ENCODE peak calls at places on chromosomes 6 and 20, in five cellular contexts. One of them, this sample, is unnamed.

GRCh38 chr20:32168184-32168910 is 39.2 kb downstream of the PLAGL2 start:
- DNase-seq in tibial artery: peak; percentile 17
- DNase-seq in right lobe of liver: no peak
- DNase-seq in fibroblast of mammary gland: peak; percentile 57
- DNase-seq in GM12864: no peak
- DNase-seq in this sample: no peak

GRCh38 chr20:17619351-17620093 is 49.6 kb downstream of the DSTN start:
- DNase-seq in fibroblast of mammary gland: no peak
- DNase-seq in right lobe of liver: no peak
- DNase-seq in tibial artery: peak; percentile 22
- DNase-seq in GM12864: no peak
- DNase-seq in this sample: no peak

GRCh38 chr6:141830530-141830929 is 302.2 kb upstream of the GJE1 start:
- DNase-seq in fibroblast of mammary gland: no peak
- DNase-seq in tibial artery: no peak
- DNase-seq in right lobe of liver: no peak
- DNase-seq in GM12864: no peak
- DNase-seq in this sample: no peak

GRCh38 chr6:43271103-43271815 is 26.8 kb upstream of the SLC22A7 start:
- DNase-seq in fibroblast of mammary gland: no peak
- DNase-seq in GM12864: no peak
- DNase-seq in right lobe of liver: peak; percentile 53
- DNase-seq in tibial artery: no peak
- DNase-seq in this sample: no peak

GRCh38 chr6:33672808-33673207 is 38.7 kb downstream of the UQCC2 start:
- DNase-seq in fibroblast of mammary gland: peak; percentile 97
- DNase-seq in tibial artery: peak; percentile 95
- DNase-seq in GM12864: no peak
- DNase-seq in right lobe of liver: peak; percentile 56
- DNase-seq in this sample: no peak

GRCh38 chr6:56420296-56420695 is 172.9 kb upstream of the COL21A1 start:
- DNase-seq in right lobe of liver: no peak
- DNase-seq in fibroblast of mammary gland: peak; percentile 12
- DNase-seq in GM12864: no peak
- DNase-seq in tibial artery: no peak
- DNase-seq in this sample: no peak

GRCh38 chr6:57276946-57277345 is 40.5 kb upstream of the PRIM2 start:
- DNase-seq in GM12864: no peak
- DNase-seq in tibial artery: no peak
- DNase-seq in fibroblast of mammary gland: no peak
- DNase-seq in right lobe of liver: no peak
- DNase-seq in this sample: no peak

GRCh38 chr20:14612389-14612788 is 275.0 kb upstream of the FLRT3 start:
- DNase-seq in fibroblast of mammary gland: peak; percentile 57
- DNase-seq in right lobe of liver: no peak
- DNase-seq in GM12864: no peak
- DNase-seq in tibial artery: no peak
- DNase-seq in this sample: no peak

GRCh38 chr6:187252-187840 is 104.9 kb upstream of the DUSP22 start:
- DNase-seq in tibial artery: no peak
- DNase-seq in right lobe of liver: no peak
- DNase-seq in fibroblast of mammary gland: no peak
- DNase-seq in GM12864: no peak
- DNase-seq in this sample: no peak

GRCh38 chr20:37328149-37328945 is 17.6 kb upstream of the SRC start:
- DNase-seq in fibroblast of mammary gland: no peak
- DNase-seq in GM12864: no peak
- DNase-seq in tibial artery: no peak
- DNase-seq in right lobe of liver: no peak
- DNase-seq in this sample: no peak
- H3K4me3 ChIP-seq in fibroblast of mammary gland: no peak overlapping the region
- H3K4me3 ChIP-seq in GM12864: no peak overlapping the region
- H3K4me3 ChIP-seq in tibial artery: no peak overlapping the region
- H3K4me3 ChIP-seq in right lobe of liver: no peak overlapping the region
- H3K4me3 ChIP-seq in this sample: no peak overlapping the region

DNA sequence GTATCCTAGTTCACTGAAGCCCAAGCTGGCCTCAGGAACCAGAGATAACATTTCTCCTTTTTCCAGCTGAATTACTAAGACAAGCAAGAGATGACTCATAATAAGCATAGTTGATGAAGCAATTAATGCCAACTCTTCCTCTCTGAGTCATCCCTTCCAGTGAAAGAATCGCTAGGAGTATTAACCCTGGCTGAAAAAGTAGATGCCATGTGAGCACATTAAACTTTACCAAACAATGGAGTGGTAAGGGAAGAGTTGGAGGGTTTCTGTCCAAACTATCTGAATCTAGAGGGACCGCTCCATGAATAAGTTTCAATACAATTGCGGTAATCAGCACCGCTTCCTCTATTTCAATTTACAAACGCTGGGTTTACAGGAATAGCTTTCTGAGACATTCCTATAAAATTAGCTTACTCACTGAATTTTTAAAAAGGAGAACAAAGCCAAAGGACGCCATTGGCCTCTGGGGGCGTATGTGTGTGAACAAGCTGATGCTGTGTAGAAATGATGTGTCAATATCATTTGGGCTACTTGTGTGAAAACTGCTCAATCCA is 48.3 kb downstream of the ATXN1 start:
- DNase-seq in fibroblast of mammary gland: peak; percentile 96
- DNase-seq in tibial artery: peak; percentile 57
- DNase-seq in right lobe of liver: no peak
- DNase-seq in GM12864: no peak
- DNase-seq in this sample: no peak
- H3K4me3 ChIP-seq in fibroblast of mammary gland: peak overlapping the region; percentile 28
- H3K4me3 ChIP-seq in tibial artery: peak overlapping the region; percentile 30
- H3K4me3 ChIP-seq in right lobe of liver: no peak overlapping the region
- H3K4me3 ChIP-seq in GM12864: no peak overlapping the region
- H3K4me3 ChIP-seq in this sample: peak overlapping the region; percentile 32

DNA sequence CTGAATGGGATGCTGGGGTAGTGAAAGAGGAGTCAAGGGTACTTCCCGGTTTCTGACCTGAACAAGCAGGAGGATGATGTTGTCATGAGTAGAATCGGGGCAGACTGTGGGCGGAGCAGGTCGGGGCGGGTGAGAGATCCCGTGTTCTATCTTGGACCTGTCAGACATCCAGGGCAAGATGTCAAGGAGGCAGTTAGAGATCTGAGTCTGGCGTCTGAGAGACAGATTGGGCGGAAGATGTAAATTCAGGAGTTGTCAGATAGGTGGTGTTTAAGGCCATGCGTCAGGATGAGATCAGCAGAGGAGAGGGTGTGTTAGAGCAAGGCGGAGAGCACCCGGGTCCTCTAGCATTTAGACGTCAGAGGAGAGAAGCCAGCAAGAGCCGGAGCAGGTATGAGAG is 115.5 kb downstream of the DLGAP4 start:
- DNase-seq in right lobe of liver: no peak
- DNase-seq in tibial artery: no peak
- DNase-seq in fibroblast of mammary gland: no peak
- DNase-seq in GM12864: no peak
- DNase-seq in this sample: no peak
- H3K4me3 ChIP-seq in right lobe of liver: no peak overlapping the region
- H3K4me3 ChIP-seq in tibial artery: no peak overlapping the region
- H3K4me3 ChIP-seq in fibroblast of mammary gland: no peak overlapping the region
- H3K4me3 ChIP-seq in GM12864: no peak overlapping the region
- H3K4me3 ChIP-seq in this sample: no peak overlapping the region

DNA sequence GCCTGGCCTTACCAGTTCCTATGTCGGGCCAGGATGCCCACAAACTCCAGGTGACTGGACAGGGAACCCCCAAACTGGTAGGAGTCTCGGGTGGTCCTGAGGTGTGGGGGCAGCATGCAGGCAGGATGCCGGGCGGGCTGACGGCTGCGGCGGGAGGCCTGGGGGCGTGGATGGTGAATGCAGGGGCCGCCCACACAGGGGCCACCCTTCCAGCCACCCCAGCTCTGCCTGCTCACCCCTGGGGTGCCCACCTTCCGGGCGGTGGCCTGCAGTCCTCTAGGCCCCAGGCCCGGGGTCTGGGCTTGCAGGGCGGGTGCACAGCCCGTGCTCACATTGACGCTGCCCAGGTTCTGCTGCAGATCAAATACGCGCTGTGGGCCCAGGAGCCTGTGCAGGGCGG is 8.4 kb downstream of the ADRM1 start:
- DNase-seq in fibroblast of mammary gland: no peak
- DNase-seq in GM12864: no peak
- DNase-seq in right lobe of liver: no peak
- DNase-seq in tibial artery: no peak
- DNase-seq in this sample: no peak
- H3K4me3 ChIP-seq in fibroblast of mammary gland: no peak overlapping the region
- H3K4me3 ChIP-seq in GM12864: no peak overlapping the region
- H3K4me3 ChIP-seq in right lobe of liver: no peak overlapping the region
- H3K4me3 ChIP-seq in tibial artery: no peak overlapping the region
- H3K4me3 ChIP-seq in this sample: no peak overlapping the region

GRCh38 chr6:20211037-20211940 is 980 bp downstream of the MBOAT1 start:
- DNase-seq in GM12864: no peak
- DNase-seq in right lobe of liver: no peak
- DNase-seq in tibial artery: no peak
- DNase-seq in fibroblast of mammary gland: peak; percentile 38
- DNase-seq in this sample: no peak

GRCh38 chr6:20215310-20215709 is 3.0 kb upstream of the MBOAT1 start:
- DNase-seq in right lobe of liver: no peak
- DNase-seq in fibroblast of mammary gland: no peak
- DNase-seq in GM12864: no peak
- DNase-seq in tibial artery: no peak
- DNase-seq in this sample: no peak

GRCh38 chr6:20212392-20213111 is at the start of gene MBOAT1:
- DNase-seq in fibroblast of mammary gland: peak; percentile 82
- DNase-seq in tibial artery: peak; percentile 90
- DNase-seq in GM12864: peak; percentile 62
- DNase-seq in right lobe of liver: peak; percentile 96
- DNase-seq in this sample: peak; percentile 53

GRCh38 chr6:20211941-20212391 is 303 bp downstream of the MBOAT1 start:
- DNase-seq in tibial artery: peak; percentile 38
- DNase-seq in right lobe of liver: peak; percentile 79
- DNase-seq in GM12864: no peak
- DNase-seq in fibroblast of mammary gland: no peak
- DNase-seq in this sample: no peak

GRCh38 chr6:20213271-20213798 is 1.1 kb upstream of the MBOAT1 start:
- DNase-seq in right lobe of liver: no peak
- DNase-seq in fibroblast of mammary gland: no peak
- DNase-seq in GM12864: no peak
- DNase-seq in tibial artery: no peak
- DNase-seq in this sample: no peak
- H3K4me3 ChIP-seq in right lobe of liver: peak overlapping the region; percentile 83
- H3K4me3 ChIP-seq in fibroblast of mammary gland: peak overlapping the region; percentile 54
- H3K4me3 ChIP-seq in GM12864: peak overlapping the region; percentile 54
- H3K4me3 ChIP-seq in tibial artery: peak overlapping the region; percentile 95
- H3K4me3 ChIP-seq in this sample: peak overlapping the region; percentile 79

This sample was measured in effector memory CD4-positive, alpha-beta T cell.